ENCODE peak calls at places on chromosomes 3 and 15, in ten cellular contexts. X is GM23248, E is HCT116, A is PC-9, C is neural progenitor cell, Q is hepatocyte, T is mammary epithelial cell, P is GM23338, Y is PC-3, L is GM12878. R is an unnamed sample.

GRCh38 chr3:126197854-126198584 is 17.6 kb upstream of the ALDH1L1 start:
- DNase-seq in L (no peak), Y (peak), A (peak), Q (peak), P (peak), C (peak), E (peak), T (peak), X (peak), R (peak)

GRCh38 chr3:116018651-116019050 is 395.3 kb downstream of the GAP43 start:
- DNase-seq in C (no peak), E (no peak), P (no peak), Y (no peak), Q (no peak), T (peak), L (no peak), X (peak), A (no peak), R (no peak)

GRCh38 chr3:57646723-57647122 is 46.2 kb downstream of the DENND6A start:
- DNase-seq in C (no peak), Q (peak), L (no peak), E (peak), X (peak), A (no peak), P (no peak), Y (peak), T (peak), R (peak)

GRCh38 chr3:150180349-150180748 is 209.7 kb upstream of the PFN2 start:
- DNase-seq in C (no peak), Q (peak), P (no peak), L (no peak), T (no peak), A (no peak), E (no peak), Y (peak), X (peak), R (no peak)

GRCh38 chr3:121660356-121661171 is at the start of gene HCLS1:
- DNase-seq in E (no peak), A (no peak), Y (no peak), L (peak), P (peak), T (no peak), Q (no peak), C (no peak), X (peak), R (peak)

GRCh38 chr15:67413770-67414429 is 107.0 kb upstream of the C15orf61 start:
- DNase-seq in L (no peak), Q (peak), X (peak), E (peak), A (peak), Y (peak), T (no peak), P (no peak), C (no peak), R (no peak)

GRCh38 chr3:127029521-127030327 is 46.8 kb downstream of the PLXNA1 start:
- DNase-seq in X (no peak), T (no peak), E (no peak), P (no peak), A (no peak), Q (no peak), L (no peak), Y (no peak), C (no peak), R (no peak)

GRCh38 chr3:149542375-149543312 is 68.1 kb downstream of the TM4SF4 start:
- DNase-seq in X (peak), P (no peak), E (no peak), T (no peak), A (no peak), Y (no peak), Q (peak), C (no peak), L (no peak), R (peak)

GRCh38 chr15:76996526-76997401 is 1.8 kb downstream of the PSTPIP1 start:
- DNase-seq in E (no peak), T (no peak), L (no peak), Y (peak), A (no peak), X (peak), P (no peak), Q (no peak), C (no peak), R (no peak)

GRCh38 chr15:95170587-95171380 is 939.4 kb downstream of the MCTP2 start:
- DNase-seq in L (no peak), P (no peak), E (no peak), C (no peak), Q (no peak), Y (no peak), X (no peak), A (no peak), T (no peak), R (no peak)

GRCh38 chr15:77456746-77457618 is 36.3 kb downstream of the HMG20A start:
- DNase-seq in T (no peak), Y (no peak), C (no peak), Q (no peak), E (no peak), X (no peak), P (no peak), L (no peak), A (no peak), R (no peak)

GRCh38 chr3:176149567-176149966 is 1047.7 kb downstream of the TBL1XR1 start:
- DNase-seq in L (no peak), X (no peak), C (no peak), E (no peak), T (no peak), Y (no peak), P (no peak), Q (no peak), A (no peak), R (no peak)

GRCh38 chr3:36032180-36032895 is 348.0 kb upstream of the STAC start:
- DNase-seq in L (no peak), A (no peak), P (no peak), X (no peak), Q (no peak), T (no peak), E (no peak), Y (no peak), C (no peak), R (peak)

GRCh38 chr15:53447742-53448141 is 311.7 kb downstream of the WDR72 start:
- DNase-seq in Y (no peak), E (no peak), A (no peak), X (no peak), C (no peak), P (no peak), T (no peak), L (no peak), Q (no peak), R (no peak)

GRCh38 chr3:107619549-107619948 is 96.8 kb downstream of the BBX start:
- DNase-seq in Q (no peak), X (peak), C (no peak), P (no peak), A (no peak), Y (peak), E (no peak), L (no peak), T (peak), R (no peak)

GRCh38 chr15:55344206-55344605 is 25.2 kb downstream of the PIGB start:
- DNase-seq in C (peak), Y (no peak), P (peak), Q (no peak), A (no peak), T (peak), L (no peak), X (peak), E (no peak), R (peak)

GRCh38 chr15:33601461-33601860 is 290.7 kb downstream of the RYR3 start:
- DNase-seq in P (no peak), Q (no peak), T (no peak), C (no peak), E (no peak), X (no peak), L (no peak), Y (no peak), A (no peak), R (no peak)

GRCh38 chr3:150314248-150315027 is 93.7 kb upstream of the TSC22D2 start:
- DNase-seq in A (peak), L (no peak), T (no peak), E (no peak), Y (peak), X (no peak), Q (peak), P (no peak), C (no peak), R (no peak)

GRCh38 chr3:66386925-66387650 is 113.7 kb downstream of the LRIG1 start:
- DNase-seq in Q (no peak), X (no peak), Y (no peak), A (no peak), T (no peak), P (no peak), C (no peak), E (no peak), L (peak), R (no peak)

GRCh38 chr15:51367322-51367976 is 26.0 kb downstream of the GLDN start:
- DNase-seq in A (no peak), T (no peak), P (no peak), C (peak), Q (peak), E (no peak), L (no peak), X (peak), Y (peak), R (no peak)

GRCh38 chr15:36908991-36909390 is 191.4 kb downstream of the MEIS2 start:
- DNase-seq in T (no peak), Y (no peak), C (no peak), Q (no peak), L (no peak), X (no peak), E (no peak), P (no peak), A (no peak), R (no peak)

GRCh38 chr3:124793054-124793740 is 62.9 kb downstream of the UMPS start:
- DNase-seq in Y (peak), L (no peak), Q (no peak), A (peak), T (peak), P (no peak), E (no peak), X (peak), C (no peak), R (no peak)

GRCh38 chr15:25711164-25711563 is 152.0 kb downstream of the ATP10A start:
- DNase-seq in E (no peak), P (no peak), C (no peak), T (no peak), L (no peak), Y (no peak), Q (no peak), A (no peak), X (no peak), R (no peak)

GRCh38 chr3:12796171-12797123 is at the start of gene CAND2:
- DNase-seq in T (no peak), A (no peak), P (peak), Y (no peak), C (peak), X (peak), L (no peak), Q (peak), E (no peak), R (peak)

GRCh38 chr15:58457466-58457965 is 25.7 kb downstream of the LIPC start:
- DNase-seq in P (no peak), Y (peak), Q (no peak), A (peak), L (peak), E (no peak), C (no peak), T (peak), X (peak), R (no peak)

GRCh38 chr15:64151727-64152506 is at the start of gene SNX22:
- DNase-seq in A (no peak), P (peak), C (peak), E (no peak), T (no peak), Q (peak), Y (no peak), X (no peak), L (no peak), R (no peak)

GRCh38 chr3:71072288-71072687 is 511.2 kb downstream of the FOXP1 start:
- DNase-seq in Q (no peak), P (no peak), X (peak), L (no peak), Y (no peak), E (no peak), T (no peak), A (no peak), C (no peak), R (no peak)

GRCh38 chr15:50390549-50391264 is 33.5 kb upstream of the USP8 start:
- DNase-seq in Y (no peak), P (no peak), L (peak), X (peak), A (peak), T (no peak), C (no peak), Q (no peak), E (no peak), R (no peak)

GRCh38 chr15:81303241-81304225 is 20.4 kb downstream of the STARD5 start:
- DNase-seq in C (peak), X (no peak), L (no peak), P (peak), T (no peak), Q (no peak), A (no peak), Y (no peak), E (no peak), R (no peak)

GRCh38 chr15:79172801-79173460 is 82.4 kb upstream of the RASGRF1 start:
- DNase-seq in P (no peak), Y (no peak), Q (no peak), A (no peak), L (no peak), X (no peak), E (no peak), C (no peak), T (no peak), R (no peak)
- TF ChIP-seq EZH2 in P (no peak), Y (no peak), Q (no peak), A (no peak), L (no peak), X (no peak), E (no peak), C (no peak), T (no peak), R (no peak)

DNA sequence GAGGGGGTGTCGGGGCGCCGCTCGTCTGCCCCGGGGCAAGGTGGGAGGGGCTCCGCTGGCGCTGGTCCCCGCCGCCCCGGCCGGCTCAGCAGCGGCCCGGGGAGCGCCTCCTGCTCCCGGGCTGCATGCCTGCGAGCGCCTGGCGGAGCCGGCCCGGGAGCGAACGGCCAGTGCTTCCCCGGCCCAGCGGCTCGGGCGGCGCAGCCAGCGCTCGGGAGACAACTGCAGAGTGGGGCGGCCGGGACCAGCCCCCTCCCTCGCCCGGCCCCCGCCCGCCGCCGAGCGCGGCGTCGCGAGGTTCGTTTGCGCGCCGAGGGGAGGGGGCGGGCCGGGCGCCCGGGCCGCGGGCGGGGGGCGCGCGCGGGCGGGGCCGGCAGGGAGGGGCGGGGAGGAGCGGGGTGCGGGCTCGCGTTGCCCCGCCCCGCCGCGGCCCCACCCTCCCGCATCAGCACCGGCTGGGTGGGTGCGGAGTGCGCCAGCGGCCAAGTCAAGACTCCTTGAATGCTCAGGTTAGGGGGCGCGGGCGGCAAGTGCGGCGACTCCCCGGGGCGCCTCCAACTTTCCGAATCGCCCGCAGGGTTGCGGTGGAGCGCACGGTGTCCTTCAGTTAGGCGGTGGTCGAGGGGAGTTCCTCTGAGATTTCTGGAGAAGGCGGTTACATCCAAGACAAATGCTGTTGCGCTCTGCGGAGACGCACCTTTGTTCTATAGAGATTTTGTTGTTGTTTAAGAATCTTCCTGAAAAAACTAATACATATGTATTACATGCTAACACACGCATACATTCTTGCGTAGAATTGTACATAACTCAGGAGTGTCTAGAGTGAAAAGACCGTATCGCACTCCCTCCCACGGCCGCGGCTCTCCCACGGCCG is at the start of gene RGMA:
- DNase-seq in Y (no peak), Q (peak), P (peak), C (peak), E (no peak), T (no peak), A (no peak), L (no peak), X (peak), R (peak)
- TF ChIP-seq EZH2 in Y (no peak), Q (no peak), P (peak), C (no peak), E (no peak), T (peak), A (no peak), L (no peak), X (peak), R (no peak)

DNA sequence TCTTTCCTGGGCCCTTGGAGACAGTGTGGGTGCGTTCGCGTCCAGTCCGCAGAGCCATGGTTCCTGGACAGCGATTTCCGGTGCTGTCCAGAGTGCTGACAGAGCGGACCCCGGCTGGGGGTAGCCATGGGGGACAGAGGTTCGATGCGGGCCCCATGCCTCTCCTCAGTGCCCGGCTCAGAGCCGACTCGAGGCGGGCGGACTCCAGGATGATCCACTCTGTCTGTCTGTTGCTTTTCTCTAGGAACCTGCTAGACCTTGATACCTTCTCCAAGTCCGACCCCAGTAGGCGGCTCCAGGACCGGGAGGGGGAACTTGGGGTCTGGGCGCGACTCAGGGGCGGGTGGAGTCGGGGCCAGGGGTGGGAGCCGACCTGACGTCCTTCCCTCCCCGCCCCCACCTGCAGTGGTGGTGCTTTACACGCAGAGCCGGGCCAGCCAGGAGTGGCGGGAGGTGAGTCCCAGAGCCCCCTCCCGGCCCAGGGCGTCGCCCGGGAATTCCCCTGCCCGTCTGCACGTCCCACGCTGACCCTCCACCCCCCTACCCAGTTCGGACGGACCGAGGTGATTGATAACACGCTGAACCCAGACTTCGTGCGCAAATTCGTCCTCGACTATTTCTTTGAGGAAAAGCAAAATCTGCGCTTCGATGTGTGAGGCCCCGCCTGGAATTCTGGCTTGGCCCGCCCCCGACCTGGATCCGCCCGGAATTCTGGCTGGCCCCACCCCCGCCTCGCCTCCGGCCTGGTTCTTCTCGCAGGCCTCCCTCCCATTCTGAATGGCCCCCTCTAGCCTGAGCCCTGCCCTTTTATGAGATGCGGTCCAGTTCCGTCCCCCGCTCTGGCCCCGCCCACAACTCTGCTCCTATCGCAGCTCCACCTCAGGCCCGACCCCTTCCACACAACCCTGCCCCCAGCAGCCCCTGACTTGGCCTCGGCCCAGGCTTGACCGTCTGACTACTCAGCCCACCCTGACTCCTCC is 1.0 kb downstream of the CPNE9 start:
- DNase-seq in P (peak), Y (peak), C (peak), A (no peak), L (no peak), E (no peak), Q (peak), T (no peak), X (peak), R (peak)
- TF ChIP-seq EZH2 in P (no peak), Y (peak), C (peak), A (no peak), L (no peak), E (no peak), Q (no peak), T (no peak), X (no peak), R (peak)

DNA sequence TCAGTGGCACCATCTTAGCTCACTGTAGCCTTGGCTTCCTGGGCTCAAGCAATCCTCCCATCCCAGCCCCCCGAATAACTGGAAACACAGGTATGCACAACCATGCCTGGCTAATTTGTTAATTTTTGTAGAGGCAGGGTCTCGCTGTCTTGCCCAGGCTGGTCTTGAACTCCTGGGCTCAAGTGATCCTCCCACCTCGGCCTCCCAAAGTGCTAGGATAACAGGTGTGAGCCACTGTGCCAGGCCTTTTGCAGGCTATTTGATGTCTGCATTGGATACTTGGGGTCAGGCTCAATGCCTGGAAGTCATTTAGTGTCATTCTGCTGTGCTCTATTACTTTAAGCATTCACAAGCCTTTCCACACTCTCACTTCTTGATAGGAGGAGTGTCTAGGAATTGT is 17.6 kb downstream of the LIMD1 start:
- DNase-seq in L (no peak), T (no peak), X (no peak), P (no peak), Q (no peak), Y (no peak), C (no peak), E (no peak), A (no peak), R (no peak)
- TF ChIP-seq EZH2 in L (no peak), T (no peak), X (no peak), P (no peak), Q (no peak), Y (no peak), C (no peak), E (no peak), A (no peak), R (no peak)